ENCODE peak calls at places on chromosomes 1 and 21, in seven cellular contexts. N, Q, J, H, L, M and C are unnamed samples.

GRCh38 chr1:17596651-17597509 is 57.4 kb downstream of the ARHGEF10L start:
- DNase-seq in N (no peak), Q (no peak), J (no peak), H (no peak), L (no peak), M (no peak), C (no peak)

GRCh38 chr1:1024421-1025415 is 4.8 kb downstream of the AGRN start:
- DNase-seq in N (peak), Q (peak), J (no peak), H (no peak), L (peak), M (peak), C (peak)

GRCh38 chr1:159925713-159926066 is 383 bp upstream of the TAGLN2 start:
- DNase-seq in N (no peak), Q (peak), J (no peak), H (no peak), L (peak), M (no peak), C (no peak)

GRCh38 chr1:173590557-173590956 is 12.3 kb downstream of the SLC9C2 start:
- DNase-seq in N (no peak), Q (no peak), J (no peak), H (no peak), L (no peak), M (peak), C (no peak)

GRCh38 chr1:15394261-15394543 is 15.5 kb upstream of the EFHD2 start:
- DNase-seq in N (no peak), Q (no peak), J (no peak), H (no peak), L (no peak), M (no peak), C (no peak)

GRCh38 chr1:30677471-30677870 is 45.9 kb downstream of the MATN1 start:
- DNase-seq in N (no peak), Q (no peak), J (no peak), H (no peak), L (no peak), M (peak), C (no peak)

GRCh38 chr21:35232545-35233176 is 183.6 kb upstream of the RUNX1 start:
- DNase-seq in N (peak), Q (peak), J (no peak), H (no peak), L (no peak), M (peak), C (peak)

GRCh38 chr1:117780981-117781475 is 148.4 kb downstream of the GDAP2 start:
- DNase-seq in N (no peak), Q (peak), J (no peak), H (no peak), L (no peak), M (no peak), C (no peak)

GRCh38 chr1:110338200-110339039 is 757 bp upstream of the RBM15 start:
- DNase-seq in N (peak), Q (peak), J (peak), H (peak), L (peak), M (peak), C (peak)

GRCh38 chr1:204744102-204744501 is 58.6 kb upstream of the LRRN2 start:
- DNase-seq in N (no peak), Q (no peak), J (no peak), H (no peak), L (no peak), M (no peak), C (no peak)

GRCh38 chr1:227942716-227943261 is 4.9 kb downstream of the WNT9A start:
- DNase-seq in N (no peak), Q (no peak), J (no peak), H (no peak), L (no peak), M (no peak), C (no peak)

GRCh38 chr1:2271134-2271785 is 43.1 kb downstream of the SKI start:
- DNase-seq in N (no peak), Q (no peak), J (no peak), H (no peak), L (no peak), M (no peak), C (no peak)

GRCh38 chr1:165903672-165904071 is 76.3 kb downstream of the UCK2 start:
- DNase-seq in N (peak), Q (no peak), J (no peak), H (no peak), L (peak), M (peak), C (peak)

GRCh38 chr1:178134061-178134460 is 40.2 kb downstream of the RASAL2 start:
- DNase-seq in N (peak), Q (peak), J (no peak), H (no peak), L (no peak), M (peak), C (peak)

GRCh38 chr21:20971296-20971921 is 26.8 kb upstream of the NCAM2 start:
- DNase-seq in N (peak), Q (peak), J (no peak), H (no peak), L (no peak), M (peak), C (peak)

GRCh38 chr1:54842206-54842915 is 41.2 kb upstream of the TTC22 start:
- DNase-seq in N (no peak), Q (no peak), J (no peak), H (no peak), L (no peak), M (no peak), C (no peak)

GRCh38 chr1:47459263-47459788 is 21.5 kb downstream of the FOXD2 start:
- DNase-seq in N (no peak), Q (no peak), J (no peak), H (no peak), L (no peak), M (no peak), C (no peak)

GRCh38 chr1:212926364-212926757 is 24.0 kb upstream of the VASH2 start:
- DNase-seq in N (no peak), Q (no peak), J (no peak), H (no peak), L (no peak), M (no peak), C (no peak)

GRCh38 chr1:3702990-3703728 is 49.1 kb upstream of the CCDC27 start:
- DNase-seq in N (no peak), Q (peak), J (no peak), H (no peak), L (peak), M (peak), C (no peak)